ENCODE peak calls at places on chromosomes 3 and 15, in ten cellular contexts. D is EH; H is naive thymus-derived CD8-positive, alpha-beta T cell; Q is ovary; O is MCF 10A; K is H4; G is thoracic aorta; X is stimulated activated CD4-positive, alpha-beta T cell treated with anti-CD3 and anti-CD28 coated beads, Interleukin-4, amount 100 ng/mL, for 4 hours; T is nephron progenitor cell; L is hypothalamus. F is an unnamed sample.
A peak's percentile ranks its signal among the peaks of the same experiment; 100 is the strongest.

GRCh38 chr3:130787422-130788068 is 40.9 kb upstream of the PIK3R4 start:
- DNase-seq in X (no peak), G (no peak), T (peak; percentile 27), K (no peak), H (no peak), D (no peak), L (no peak), O (no peak), Q (no peak), F (no peak)

GRCh38 chr3:159859836-159860235 is 128.8 kb upstream of the IL12A start:
- DNase-seq in X (no peak), Q (no peak), L (no peak), H (no peak), K (no peak), O (no peak), T (no peak), D (no peak), G (no peak), F (no peak)

GRCh38 chr3:196965804-196966173 is 2.8 kb downstream of the PIGZ start:
- DNase-seq in G (no peak), X (no peak), Q (no peak), K (no peak), O (no peak), H (no peak), D (no peak), L (no peak), T (no peak), F (no peak)

GRCh38 chr15:70362350-70362749 is 264.6 kb upstream of the TLE3 start:
- DNase-seq in Q (no peak), O (no peak), G (no peak), H (no peak), L (no peak), T (no peak), X (no peak), K (no peak), D (no peak), F (no peak)

GRCh38 chr3:117268318-117268717 is 558.7 kb downstream of the TUSC7 start:
- DNase-seq in G (no peak), K (no peak), Q (no peak), D (no peak), H (no peak), L (no peak), O (no peak), X (no peak), T (no peak), F (no peak)

GRCh38 chr3:186268616-186269448 is 93.2 kb downstream of the DGKG start:
- DNase-seq in H (no peak), G (no peak), D (peak; percentile 36), O (peak; percentile 11), K (no peak), T (no peak), X (no peak), L (no peak), Q (no peak), F (no peak)

GRCh38 chr15:67158367-67158766 is 93.0 kb downstream of the SMAD3 start:
- DNase-seq in Q (no peak), L (no peak), G (no peak), X (no peak), T (no peak), K (no peak), H (no peak), O (no peak), D (no peak), F (no peak)

GRCh38 chr3:29605845-29606244 is 325.0 kb downstream of the RBMS3 start:
- DNase-seq in X (no peak), G (no peak), T (no peak), D (peak; percentile 69), L (no peak), O (peak; percentile 34), Q (no peak), H (no peak), K (peak; percentile 48), F (no peak)

GRCh38 chr3:13879946-13880810 is at the start of gene WNT7A:
- DNase-seq in D (no peak), X (peak; percentile 64), O (peak; percentile 53), T (peak; percentile 80), H (peak; percentile 65), L (no peak), G (no peak), K (no peak), Q (no peak), F (no peak)

GRCh38 chr15:89455535-89455934 is 40.8 kb downstream of the RHCG start:
- DNase-seq in D (no peak), Q (no peak), O (no peak), H (no peak), G (no peak), L (no peak), X (no peak), T (no peak), K (no peak), F (no peak)

GRCh38 chr3:175149675-175150074 is 290.5 kb downstream of the NAALADL2 start:
- DNase-seq in X (no peak), H (no peak), T (no peak), G (no peak), D (no peak), K (no peak), Q (no peak), O (peak; percentile 95), L (no peak), F (no peak)

GRCh38 chr3:9352917-9353823 is 9.7 kb upstream of the THUMPD3 start:
- DNase-seq in Q (peak; percentile 60), O (peak; percentile 67), G (no peak), H (peak; percentile 57), X (peak; percentile 41), L (peak; percentile 14), K (peak; percentile 61), D (peak; percentile 76), T (peak; percentile 58), F (peak; percentile 51)

GRCh38 chr3:62587169-62587568 is 213.8 kb upstream of the FEZF2 start:
- DNase-seq in G (no peak), T (no peak), H (no peak), Q (no peak), K (peak; percentile 33), X (no peak), O (peak; percentile 66), D (peak; percentile 78), L (no peak), F (no peak)

GRCh38 chr3:18513091-18513490 is 88.0 kb upstream of the SATB1 start:
- DNase-seq in L (no peak), X (no peak), G (no peak), H (no peak), Q (no peak), T (no peak), O (no peak), D (no peak), K (no peak), F (no peak)

GRCh38 chr3:51786247-51786646 is 7.2 kb upstream of the IQCF6 start:
- DNase-seq in Q (no peak), H (no peak), D (no peak), L (no peak), K (no peak), G (no peak), T (no peak), O (no peak), X (no peak), F (no peak)

F was measured in effector memory CD8-positive, alpha-beta T cell.